ENCODE peak calls at places on chromosomes 1 and 21, in ten cellular contexts. P is EH; D is activated T-helper 1 cell treated with anti-CD3 and anti-CD28 coated beads, Interleukin-2, amount 50 U/mL, for 16 hours; M is body of pancreas; X is hypothalamus; A is NCI-H1105; O is lung; J is HTR-8/SVneo; S is GM04504; H is G401. T is an unnamed sample.
A peak's percentile ranks its signal among the peaks of the same experiment; 100 is the strongest.

GRCh38 chr1:10398278-10398733 is 558 bp upstream of the PGD start:
- DNase-seq in O (no peak), X (no peak), D (no peak), H (no peak), S (no peak), J (no peak), A (no peak), M (no peak), P (no peak), T (no peak)

GRCh38 chr21:33940846-33941245 is 25.2 kb upstream of the ATP5PO start:
- DNase-seq in S (no peak), X (no peak), D (no peak), J (no peak), A (no peak), P (peak; percentile 70), H (no peak), O (no peak), M (no peak), T (no peak)

GRCh38 chr21:42666023-42666747 is 12.8 kb downstream of the PDE9A start:
- DNase-seq in H (no peak), A (no peak), J (no peak), P (no peak), O (no peak), X (no peak), S (no peak), D (no peak), M (no peak), T (peak; percentile 75)

GRCh38 chr1:98034505-98034904 is 113.7 kb upstream of the DPYD start:
- DNase-seq in O (no peak), J (no peak), A (peak; percentile 85), X (no peak), D (no peak), M (no peak), S (no peak), P (no peak), H (no peak), T (no peak)

GRCh38 chr1:9321480-9321849 is 28.8 kb downstream of the SPSB1 start:
- DNase-seq in A (no peak), S (no peak), D (no peak), O (no peak), J (no peak), X (no peak), H (no peak), M (no peak), P (peak; percentile 28), T (no peak)

GRCh38 chr1:17616731-17617279 is 77.3 kb downstream of the ARHGEF10L start:
- DNase-seq in M (no peak), H (no peak), P (no peak), A (no peak), O (no peak), X (no peak), S (no peak), D (no peak), J (no peak), T (no peak)

GRCh38 chr1:4820543-4820942 is 166.1 kb downstream of the AJAP1 start:
- DNase-seq in S (no peak), O (peak; percentile 11), M (no peak), J (no peak), A (no peak), D (no peak), P (no peak), H (no peak), X (no peak), T (no peak)

GRCh38 chr1:89633103-89633744 is at the start of gene LRRC8C:
- DNase-seq in J (peak; percentile 31), O (peak; percentile 48), A (peak; percentile 69), X (peak; percentile 62), M (peak; percentile 30), H (peak; percentile 28), D (no peak), P (peak; percentile 65), S (no peak), T (peak; percentile 85)

GRCh38 chr1:114234408-114235119 is 80.9 kb upstream of the SYT6 start:
- DNase-seq in J (no peak), M (no peak), D (no peak), S (no peak), X (no peak), O (no peak), A (no peak), H (no peak), P (no peak), T (no peak)

GRCh38 chr1:59992040-59992820 is 65.7 kb upstream of the CYP2J2 start:
- DNase-seq in P (no peak), M (no peak), D (no peak), X (no peak), H (no peak), J (no peak), A (no peak), O (no peak), S (no peak), T (no peak)

GRCh38 chr1:222043444-222044292 is 301.8 kb upstream of the DUSP10 start:
- DNase-seq in X (no peak), S (peak; percentile 87), J (no peak), M (no peak), D (no peak), H (no peak), O (no peak), P (peak; percentile 96), A (no peak), T (no peak)

GRCh38 chr21:34702341-34702807 is 33.6 kb downstream of the CLIC6 start:
- DNase-seq in A (no peak), O (peak; percentile 52), H (no peak), M (no peak), D (no peak), S (peak; percentile 91), P (peak; percentile 100), X (peak; percentile 4), J (peak; percentile 51), T (no peak)

GRCh38 chr1:154936416-154937050 is at the start of gene PMVK:
- DNase-seq in S (peak; percentile 94), H (peak; percentile 97), M (peak; percentile 96), P (peak; percentile 94), D (peak; percentile 90), A (peak; percentile 94), J (peak; percentile 91), X (peak; percentile 93), O (peak; percentile 96), T (peak; percentile 98)

GRCh38 chr1:10911274-10912166 is 100.9 kb upstream of the TARDBP start:
- DNase-seq in J (no peak), O (no peak), P (no peak), X (no peak), S (no peak), A (no peak), H (no peak), M (no peak), D (no peak), T (no peak)

GRCh38 chr1:212760126-212760823 is 31.3 kb downstream of the NSL1 start:
- DNase-seq in J (no peak), O (no peak), X (no peak), S (no peak), H (no peak), A (no peak), P (peak; percentile 36), D (peak; percentile 11), M (no peak), T (peak; percentile 82)

GRCh38 chr1:44347280-44347679 is 7.8 kb downstream of the ERI3 start:
- DNase-seq in P (peak; percentile 68), M (no peak), A (no peak), O (no peak), H (no peak), J (no peak), S (peak; percentile 38), X (no peak), D (no peak), T (no peak)

GRCh38 chr21:44785620-44786344 is 15.8 kb downstream of the UBE2G2 start:
- DNase-seq in A (peak; percentile 73), P (peak; percentile 56), M (no peak), D (no peak), S (no peak), X (no peak), O (no peak), J (no peak), H (no peak), T (no peak)

GRCh38 chr1:40622051-40622450 is 43.4 kb downstream of the RIMS3 start:
- DNase-seq in P (no peak), X (no peak), S (no peak), D (no peak), A (no peak), J (no peak), M (no peak), O (no peak), H (no peak), T (no peak)

GRCh38 chr1:225484657-225485606 is 57.1 kb upstream of the LBR start:
- DNase-seq in M (no peak), X (no peak), P (peak; percentile 9), D (no peak), H (no peak), A (no peak), O (no peak), J (no peak), S (no peak), T (no peak)

GRCh38 chr21:29235714-29236197 is 63.0 kb upstream of the BACH1 start:
- DNase-seq in P (no peak), D (no peak), H (no peak), A (no peak), O (no peak), J (no peak), M (no peak), S (no peak), X (no peak), T (no peak)

GRCh38 chr1:9183898-9184297 is 50.7 kb upstream of the H6PD start:
- DNase-seq in A (no peak), S (no peak), P (no peak), D (no peak), H (no peak), X (no peak), O (no peak), J (no peak), M (no peak), T (no peak)

GRCh38 chr1:116878804-116879477 is 30.8 kb upstream of the PTGFRN start:
- DNase-seq in S (no peak), M (peak; percentile 24), A (peak; percentile 62), H (peak; percentile 60), X (peak; percentile 45), O (no peak), P (peak; percentile 41), J (peak; percentile 60), D (no peak), T (no peak)

GRCh38 chr1:59499956-59500569 is 203.2 kb downstream of the FGGY start:
- DNase-seq in J (no peak), P (no peak), O (no peak), A (no peak), X (no peak), D (no peak), H (no peak), M (no peak), S (no peak), T (no peak)

GRCh38 chr1:112882271-112882744 is 73.7 kb downstream of the SLC16A1 start:
- DNase-seq in P (peak; percentile 31), A (no peak), J (no peak), D (no peak), X (no peak), H (no peak), M (no peak), S (no peak), O (no peak), T (no peak)

GRCh38 chr1:43367026-43367903 is 546 bp downstream of the ELOVL1 start:
- DNase-seq in M (no peak), S (no peak), X (no peak), D (no peak), O (no peak), H (peak; percentile 16), P (no peak), A (no peak), J (peak; percentile 48), T (peak; percentile 80)

GRCh38 chr1:26072305-26072704 is 4.9 kb upstream of the TRIM63 start:
- DNase-seq in A (no peak), P (no peak), M (peak; percentile 83), J (no peak), X (no peak), D (no peak), S (no peak), H (no peak), O (no peak), T (no peak)

GRCh38 chr1:237244778-237245177 is 202.8 kb downstream of the RYR2 start:
- DNase-seq in M (no peak), S (no peak), P (no peak), O (no peak), H (no peak), D (no peak), A (no peak), J (no peak), X (no peak), T (no peak)

GRCh38 chr1:154206212-154206611 is at the start of gene CFAP141:
- DNase-seq in X (no peak), P (no peak), M (no peak), J (no peak), O (no peak), S (no peak), A (peak; percentile 14), H (no peak), D (no peak), T (no peak)